ENCODE peak calls at places on chromosomes 16 and 17, in nine cellular contexts. E is GM12878, F is fibroblast of mammary gland, S is NB4, U is PC-9, C is foreskin fibroblast, D is ascending aorta, V is thoracic aorta, L is astrocyte. W is an unnamed sample.

GRCh38 chr16:50467943-50468748 is 80.0 kb upstream of the NKD1 start:
- DNase-seq in E (no peak), F (no peak), S (peak; percentile 25), U (no peak), C (no peak), D (no peak), V (no peak), L (no peak), W (no peak)

GRCh38 chr17:75872434-75873351 is 5.7 kb downstream of the TRIM47 start:
- DNase-seq in E (no peak), F (peak; percentile 73), S (no peak), U (peak; percentile 87), C (peak; percentile 73), D (peak; percentile 69), V (no peak), L (peak; percentile 56), W (no peak)

GRCh38 chr17:29376667-29377268 is 13.4 kb upstream of the TAOK1 start:
- DNase-seq in E (no peak), F (peak; percentile 91), S (peak; percentile 28), U (no peak), C (peak; percentile 84), D (no peak), V (no peak), L (peak; percentile 81), W (no peak)

GRCh38 chr16:1913327-1914083 is 4.7 kb downstream of the HS3ST6 start:
- DNase-seq in E (no peak), F (no peak), S (no peak), U (peak; percentile 80), C (no peak), D (no peak), V (no peak), L (no peak), W (no peak)

GRCh38 chr16:10122546-10122945 is 59.7 kb downstream of the GRIN2A start:
- DNase-seq in E (no peak), F (peak; percentile 42), S (peak; percentile 18), U (no peak), C (no peak), D (no peak), V (no peak), L (no peak), W (no peak)

GRCh38 chr17:9292563-9292941 is 271.2 kb downstream of the NTN1 start:
- DNase-seq in E (no peak), F (no peak), S (no peak), U (no peak), C (no peak), D (no peak), V (no peak), L (no peak), W (no peak)

GRCh38 chr16:66970775-66971725 is 10.0 kb downstream of the CES3 start:
- DNase-seq in E (no peak), F (peak; percentile 54), S (no peak), U (peak; percentile 63), C (peak; percentile 39), D (no peak), V (no peak), L (peak; percentile 59), W (no peak)

GRCh38 chr16:17757808-17758207 is 287.0 kb upstream of the XYLT1 start:
- DNase-seq in E (no peak), F (no peak), S (no peak), U (no peak), C (no peak), D (no peak), V (no peak), L (no peak), W (no peak)

GRCh38 chr16:1075546-1075945 is 3.0 kb downstream of the SSTR5 start:
- DNase-seq in E (no peak), F (no peak), S (no peak), U (no peak), C (no peak), D (no peak), V (no peak), L (no peak), W (no peak)

GRCh38 chr17:31724619-31725018 is 134.4 kb downstream of the COPRS start:
- DNase-seq in E (no peak), F (peak; percentile 24), S (no peak), U (no peak), C (no peak), D (no peak), V (no peak), L (peak; percentile 69), W (no peak)

DNA sequence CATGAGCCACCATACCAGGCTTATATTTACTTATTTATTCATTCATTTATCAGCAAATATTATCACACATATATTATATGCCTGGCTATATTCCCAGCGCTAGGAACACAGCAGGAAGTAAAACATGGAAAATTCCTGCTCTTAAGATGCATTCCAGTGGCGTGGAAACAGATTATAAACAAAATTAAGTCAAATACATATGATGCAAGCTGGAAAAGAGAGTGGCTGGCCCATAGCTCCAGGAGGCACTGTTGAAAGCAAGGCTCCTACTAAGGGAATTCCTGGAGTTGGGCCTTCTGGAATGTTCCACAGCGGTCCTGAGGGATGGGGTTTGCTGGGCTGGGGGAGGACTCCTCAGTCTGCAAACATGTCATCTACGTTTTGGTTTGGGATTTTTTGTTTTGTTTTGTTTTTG is 18.4 kb downstream of the ADCY9 start:
- DNase-seq in E (no peak), F (no peak), S (no peak), U (no peak), C (no peak), D (no peak), V (no peak), L (no peak), W (no peak)
- H3K4me3 ChIP-seq in E (no peak overlapping the region), F (no peak overlapping the region), S (no peak overlapping the region), U (no peak overlapping the region), C (no peak overlapping the region), D (no peak overlapping the region), V (no peak overlapping the region), L (no peak overlapping the region), W (no peak overlapping the region)

GRCh38 chr17:17994271-17994670 is 21.6 kb downstream of the DRC3 start:
- DNase-seq in E (no peak), F (peak; percentile 15), S (peak; percentile 51), U (no peak), C (peak; percentile 9), D (no peak), V (no peak), L (no peak), W (no peak)
- TF ChIP-seq CTCF in E (peak; percentile 33), F (peak; percentile 10), S (peak; percentile 51), U (peak; percentile 31), C (peak; percentile 26), D (no peak), V (no peak), L (peak; percentile 29), W (peak; percentile 40)

GRCh38 chr17:79145548-79145947 is 70.9 kb downstream of the ENGASE start:
- DNase-seq in E (no peak), F (no peak), S (no peak), U (no peak), C (no peak), D (no peak), V (no peak), L (no peak), W (no peak)
- H3K4me3 ChIP-seq in E (no peak overlapping the region), F (no peak overlapping the region), S (no peak overlapping the region), U (no peak overlapping the region), C (no peak overlapping the region), D (no peak overlapping the region), V (no peak overlapping the region), L (no peak overlapping the region), W (no peak overlapping the region)

DNA sequence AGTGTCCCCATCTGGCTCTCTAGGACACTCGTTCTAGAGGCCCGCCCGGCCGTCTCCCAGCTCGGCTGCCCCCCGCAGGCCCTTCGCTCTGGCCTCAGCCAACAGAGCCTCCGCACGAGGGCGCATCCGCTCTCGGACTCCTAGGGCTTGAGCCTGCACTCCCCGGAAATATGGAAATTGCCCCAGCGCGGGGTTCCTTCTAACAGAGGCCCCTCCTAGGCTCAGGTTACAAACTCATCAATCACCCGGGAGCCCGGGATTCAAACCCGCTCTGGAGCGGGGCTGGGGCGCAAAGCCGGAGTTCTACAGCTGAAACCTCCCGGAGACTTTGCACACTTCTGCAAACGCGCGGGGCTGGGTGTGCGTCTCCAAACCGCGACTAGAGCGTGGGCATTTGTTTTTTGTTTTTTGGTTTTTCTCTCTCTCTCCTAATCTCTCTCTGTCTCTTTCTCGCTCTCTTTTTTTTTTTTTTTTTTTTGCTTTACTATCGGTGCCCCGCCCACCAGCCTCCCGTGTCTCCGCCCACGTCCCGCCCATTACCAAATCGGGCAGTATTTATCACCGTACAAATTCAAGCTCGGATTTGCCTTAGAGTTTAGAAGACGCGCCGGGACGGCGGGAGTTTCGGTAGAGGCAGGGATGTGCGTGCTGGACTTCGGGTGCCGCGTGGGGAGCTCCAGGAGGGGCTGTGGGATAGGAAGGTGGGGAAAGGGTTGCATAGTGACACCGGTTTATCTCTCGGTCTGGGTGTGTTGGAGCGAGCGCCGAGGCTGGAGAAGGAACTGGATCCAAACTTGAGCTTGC is 2.4 kb upstream of the FOXL1 start:
- DNase-seq in E (no peak), F (peak; percentile 98), S (peak; percentile 85), U (no peak), C (peak; percentile 96), D (peak; percentile 75), V (peak; percentile 79), L (peak; percentile 94), W (no peak)
- TF ChIP-seq CTCF in E (peak; percentile 32), F (peak; percentile 59), S (peak; percentile 73), U (no peak), C (peak; percentile 89), D (peak; percentile 75), V (peak; percentile 64), L (peak; percentile 54), W (peak; percentile 31)

GRCh38 chr16:12458051-12458450 is 345.6 kb downstream of the CPPED1 start:
- DNase-seq in E (no peak), F (no peak), S (no peak), U (no peak), C (no peak), D (no peak), V (no peak), L (no peak), W (no peak)
- H3K4me3 ChIP-seq in E (no peak overlapping the region), F (no peak overlapping the region), S (peak overlapping the region; percentile 12), U (no peak overlapping the region), C (no peak overlapping the region), D (no peak overlapping the region), V (no peak overlapping the region), L (no peak overlapping the region), W (no peak overlapping the region)

DNA sequence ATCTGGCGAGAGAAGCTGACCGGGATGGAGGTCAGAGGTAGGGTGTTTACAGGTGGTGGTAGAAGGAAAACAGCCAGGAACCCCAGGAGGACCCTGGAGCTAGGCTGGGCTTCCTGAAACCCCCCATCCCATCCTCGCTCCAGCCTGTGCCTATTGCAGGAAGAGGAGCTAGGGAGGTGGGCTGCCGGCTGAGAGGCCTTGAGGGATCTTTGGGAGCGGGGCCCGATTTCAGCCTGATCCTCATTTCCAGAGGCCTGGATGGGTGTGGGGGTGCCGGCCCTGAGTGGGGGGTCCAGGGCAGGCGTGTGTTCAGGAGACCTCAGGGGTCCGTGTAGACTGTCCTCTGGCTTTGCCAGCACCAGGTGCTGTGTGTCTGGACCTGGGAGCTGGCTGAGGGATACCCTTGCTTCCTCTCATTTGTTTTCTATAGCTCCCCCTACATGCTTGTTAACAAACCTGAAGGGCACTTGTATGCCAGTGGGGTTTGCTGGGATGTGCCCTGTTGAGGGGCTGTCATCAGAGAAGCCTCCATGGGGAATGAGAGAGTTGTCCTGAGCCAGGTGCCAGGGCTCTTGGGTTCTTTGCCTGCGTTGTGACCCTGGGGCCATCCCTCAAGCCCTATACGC is 18.9 kb upstream of the RAP1GAP2 start:
- DNase-seq in E (no peak), F (no peak), S (no peak), U (no peak), C (no peak), D (no peak), V (no peak), L (no peak), W (no peak)
- TF ChIP-seq CTCF in E (no peak), F (no peak), S (no peak), U (no peak), C (no peak), D (no peak), V (no peak), L (no peak), W (no peak)